ENCODE peak calls at places on chromosome 1, in eight cellular contexts. One of them, this sample, is unnamed.

GRCh38 chr1:10368194-10368593 is 30.7 kb upstream of the PGD start:
- DNase-seq in EL: no peak
- DNase-seq in astrocyte of the hippocampus: no peak
- DNase-seq in activated T-cell treated with anti-CD3 and anti-CD28 coated beads for 1 hour: no peak
- DNase-seq in NCI-H2171 treated with DMSO at 0.1 percent for 48 hours: no peak
- DNase-seq in fibroblast of the conjunctiva: no peak
- DNase-seq in IMR-90: no peak
- DNase-seq in Calu3: no peak
- DNase-seq in this sample: no peak

GRCh38 chr1:208167229-208167869 is 76.8 kb downstream of the PLXNA2 start:
- DNase-seq in EL: no peak
- DNase-seq in astrocyte of the hippocampus: no peak
- DNase-seq in activated T-cell treated with anti-CD3 and anti-CD28 coated beads for 1 hour: no peak
- DNase-seq in NCI-H2171 treated with DMSO at 0.1 percent for 48 hours: no peak
- DNase-seq in fibroblast of the conjunctiva: no peak
- DNase-seq in IMR-90: no peak
- DNase-seq in Calu3: no peak
- DNase-seq in this sample: no peak

GRCh38 chr1:247681288-247681897 is 1.9 kb upstream of the OR13G1 start:
- DNase-seq in EL: peak
- DNase-seq in astrocyte of the hippocampus: peak
- DNase-seq in activated T-cell treated with anti-CD3 and anti-CD28 coated beads for 1 hour: no peak
- DNase-seq in NCI-H2171 treated with DMSO at 0.1 percent for 48 hours: peak
- DNase-seq in fibroblast of the conjunctiva: no peak
- DNase-seq in IMR-90: peak
- DNase-seq in Calu3: peak
- DNase-seq in this sample: peak

GRCh38 chr1:21368514-21369289 is 71.2 kb upstream of the NBPF3 start:
- DNase-seq in EL: peak
- DNase-seq in astrocyte of the hippocampus: peak
- DNase-seq in activated T-cell treated with anti-CD3 and anti-CD28 coated beads for 1 hour: peak
- DNase-seq in NCI-H2171 treated with DMSO at 0.1 percent for 48 hours: peak
- DNase-seq in fibroblast of the conjunctiva: peak
- DNase-seq in IMR-90: peak
- DNase-seq in Calu3: peak
- DNase-seq in this sample: peak

GRCh38 chr1:198106007-198106406 is 50.8 kb upstream of the NEK7 start:
- DNase-seq in EL: no peak
- DNase-seq in astrocyte of the hippocampus: no peak
- DNase-seq in activated T-cell treated with anti-CD3 and anti-CD28 coated beads for 1 hour: no peak
- DNase-seq in NCI-H2171 treated with DMSO at 0.1 percent for 48 hours: no peak
- DNase-seq in fibroblast of the conjunctiva: no peak
- DNase-seq in IMR-90: no peak
- DNase-seq in Calu3: no peak
- DNase-seq in this sample: no peak

GRCh38 chr1:17842686-17843085 is 87.6 kb downstream of the ACTL8 start:
- DNase-seq in EL: no peak
- DNase-seq in astrocyte of the hippocampus: no peak
- DNase-seq in activated T-cell treated with anti-CD3 and anti-CD28 coated beads for 1 hour: no peak
- DNase-seq in NCI-H2171 treated with DMSO at 0.1 percent for 48 hours: no peak
- DNase-seq in fibroblast of the conjunctiva: no peak
- DNase-seq in IMR-90: no peak
- DNase-seq in Calu3: no peak
- DNase-seq in this sample: no peak

GRCh38 chr1:7365706-7366105 is 405.4 kb upstream of the VAMP3 start:
- DNase-seq in EL: no peak
- DNase-seq in astrocyte of the hippocampus: no peak
- DNase-seq in activated T-cell treated with anti-CD3 and anti-CD28 coated beads for 1 hour: no peak
- DNase-seq in NCI-H2171 treated with DMSO at 0.1 percent for 48 hours: no peak
- DNase-seq in fibroblast of the conjunctiva: no peak
- DNase-seq in IMR-90: no peak
- DNase-seq in Calu3: no peak
- DNase-seq in this sample: no peak

GRCh38 chr1:69376408-69376807 is 191.3 kb upstream of the LRRC7 start:
- DNase-seq in EL: no peak
- DNase-seq in astrocyte of the hippocampus: no peak
- DNase-seq in activated T-cell treated with anti-CD3 and anti-CD28 coated beads for 1 hour: no peak
- DNase-seq in NCI-H2171 treated with DMSO at 0.1 percent for 48 hours: no peak
- DNase-seq in fibroblast of the conjunctiva: no peak
- DNase-seq in IMR-90: no peak
- DNase-seq in Calu3: no peak
- DNase-seq in this sample: no peak

GRCh38 chr1:107153033-107153432 is 12.2 kb downstream of the NTNG1 start:
- DNase-seq in EL: no peak
- DNase-seq in astrocyte of the hippocampus: peak
- DNase-seq in activated T-cell treated with anti-CD3 and anti-CD28 coated beads for 1 hour: no peak
- DNase-seq in NCI-H2171 treated with DMSO at 0.1 percent for 48 hours: peak
- DNase-seq in fibroblast of the conjunctiva: no peak
- DNase-seq in IMR-90: no peak
- DNase-seq in Calu3: peak
- DNase-seq in this sample: no peak

GRCh38 chr1:244583358-244583757 is 69.6 kb upstream of the DESI2 start:
- DNase-seq in EL: no peak
- DNase-seq in astrocyte of the hippocampus: no peak
- DNase-seq in activated T-cell treated with anti-CD3 and anti-CD28 coated beads for 1 hour: no peak
- DNase-seq in NCI-H2171 treated with DMSO at 0.1 percent for 48 hours: no peak
- DNase-seq in fibroblast of the conjunctiva: no peak
- DNase-seq in IMR-90: no peak
- DNase-seq in Calu3: no peak
- DNase-seq in this sample: no peak

GRCh38 chr1:75671708-75672107 is 52.8 kb upstream of the ACADM start:
- DNase-seq in EL: no peak
- DNase-seq in astrocyte of the hippocampus: no peak
- DNase-seq in activated T-cell treated with anti-CD3 and anti-CD28 coated beads for 1 hour: no peak
- DNase-seq in NCI-H2171 treated with DMSO at 0.1 percent for 48 hours: no peak
- DNase-seq in fibroblast of the conjunctiva: no peak
- DNase-seq in IMR-90: no peak
- DNase-seq in Calu3: no peak
- DNase-seq in this sample: no peak

GRCh38 chr1:35431173-35431599 is 126.0 kb downstream of the KIAA0319L start:
- DNase-seq in EL: no peak
- DNase-seq in astrocyte of the hippocampus: no peak
- DNase-seq in activated T-cell treated with anti-CD3 and anti-CD28 coated beads for 1 hour: no peak
- DNase-seq in NCI-H2171 treated with DMSO at 0.1 percent for 48 hours: no peak
- DNase-seq in fibroblast of the conjunctiva: no peak
- DNase-seq in IMR-90: peak
- DNase-seq in Calu3: no peak
- DNase-seq in this sample: no peak

GRCh38 chr1:20194770-20195463 is 8.6 kb upstream of the PLA2G2C start:
- DNase-seq in EL: peak
- DNase-seq in astrocyte of the hippocampus: peak
- DNase-seq in activated T-cell treated with anti-CD3 and anti-CD28 coated beads for 1 hour: peak
- DNase-seq in NCI-H2171 treated with DMSO at 0.1 percent for 48 hours: peak
- DNase-seq in fibroblast of the conjunctiva: peak
- DNase-seq in IMR-90: peak
- DNase-seq in Calu3: peak
- DNase-seq in this sample: peak

This sample was measured in adipocyte.